ENCODE peak calls at places on chromosomes 7 and 10, in four cellular contexts. H is psoas muscle, X is mucosa of descending colon, J is right cardiac atrium. E is an unnamed sample.

GRCh38 chr10:132004052-132004451 is 22.3 kb upstream of the BNIP3 start:
- ATAC-seq in X (no peak), J (no peak), H (no peak), E (no peak)

GRCh38 chr7:108181073-108181985 is 51.2 kb upstream of the LAMB4 start:
- ATAC-seq in H (no peak), J (no peak), X (peak; percentile 66), E (peak; percentile 57)

GRCh38 chr7:93165447-93165846 is 17.3 kb upstream of the SAMD9L start:
- ATAC-seq in X (peak; percentile 23), J (no peak), H (no peak), E (no peak)

GRCh38 chr10:104323721-104324686 is 14.3 kb downstream of the ITPRIP start:
- ATAC-seq in J (no peak), X (peak; percentile 5), H (peak; percentile 9), E (no peak)

GRCh38 chr7:43119371-43120069 is 7.1 kb downstream of the HECW1 start:
- ATAC-seq in X (no peak), H (no peak), J (no peak), E (no peak)

GRCh38 chr7:47088329-47089067 is 493.4 kb downstream of the TNS3 start:
- ATAC-seq in X (peak; percentile 68), H (peak; percentile 91), J (peak; percentile 88), E (peak; percentile 66)

GRCh38 chr10:101223274-101224059 is 5.8 kb downstream of the LBX1 start:
- ATAC-seq in H (no peak), X (no peak), J (no peak), E (no peak)

GRCh38 chr7:130985361-130985760 is 251.4 kb upstream of the KLF14 start:
- ATAC-seq in H (peak; percentile 30), X (peak; percentile 61), J (no peak), E (no peak)

GRCh38 chr10:73655990-73656298 is at the start of gene SYNPO2L:
- ATAC-seq in J (peak; percentile 80), H (peak; percentile 88), X (no peak), E (no peak)

GRCh38 chr10:5758927-5759326 is 54.3 kb downstream of the GDI2 start:
- ATAC-seq in H (no peak), J (no peak), X (no peak), E (no peak)

GRCh38 chr7:69732203-69732602 is 133.9 kb downstream of the AUTS2 start:
- ATAC-seq in X (peak; percentile 97), H (no peak), J (no peak), E (peak; percentile 70)

GRCh38 chr7:75951506-75951905 is 36.6 kb downstream of the POR start:
- ATAC-seq in H (peak; percentile 86), J (peak; percentile 69), X (peak; percentile 47), E (peak; percentile 89)

GRCh38 chr10:9334270-9334669 is 1279.8 kb downstream of the GATA3 start:
- ATAC-seq in X (no peak), J (no peak), H (no peak), E (no peak)

GRCh38 chr7:98617051-98617959 is at the start of gene NPTX2:
- ATAC-seq in J (peak; percentile 75), X (peak; percentile 88), H (peak; percentile 78), E (peak; percentile 43)

GRCh38 chr10:61589547-61590243 is 73.0 kb upstream of the CABCOCO1 start:
- ATAC-seq in X (no peak), J (no peak), H (no peak), E (no peak)

GRCh38 chr7:4178887-4179286 is 503.2 kb upstream of the FOXK1 start:
- ATAC-seq in J (no peak), X (no peak), H (no peak), E (no peak)

GRCh38 chr10:14601872-14602725 is 172.6 kb downstream of the FAM107B start:
- ATAC-seq in H (no peak), X (peak; percentile 26), J (no peak), E (peak; percentile 75)

GRCh38 chr7:142298009-142298408 is 40.2 kb upstream of the PRSS58 start:
- ATAC-seq in J (no peak), H (no peak), X (peak; percentile 34), E (no peak)

GRCh38 chr10:59310324-59310914 is 51.9 kb downstream of the FAM13C start:
- ATAC-seq in X (no peak), H (no peak), J (peak; percentile 38), E (no peak)

GRCh38 chr7:85001493-85002345 is 185.1 kb downstream of the SEMA3D start:
- ATAC-seq in J (no peak), H (no peak), X (no peak), E (no peak)

GRCh38 chr10:68184546-68184945 is 47.4 kb downstream of the ATOH7 start:
- ATAC-seq in H (peak; percentile 21), X (no peak), J (peak; percentile 26), E (no peak)

GRCh38 chr7:149196705-149197171 is 1.4 kb downstream of the ZNF282 start:
- ATAC-seq in H (no peak), J (no peak), X (peak; percentile 1), E (peak; percentile 45)

GRCh38 chr7:6250364-6250833 is 22.0 kb downstream of the CYTH3 start:
- ATAC-seq in J (no peak), H (peak; percentile 66), X (peak; percentile 25), E (peak; percentile 99)

GRCh38 chr7:81234896-81235295 is 316.0 kb upstream of the SEMA3C start:
- ATAC-seq in J (peak; percentile 41), H (no peak), X (no peak), E (no peak)

GRCh38 chr10:30676319-30676718 is 46.8 kb upstream of the LYZL2 start:
- ATAC-seq in X (no peak), J (no peak), H (no peak), E (no peak)

GRCh38 chr7:77348371-77348813 is 67.8 kb downstream of the GSAP start:
- ATAC-seq in X (peak; percentile 38), J (peak; percentile 89), H (no peak), E (peak; percentile 74)

GRCh38 chr10:115095758-115096157 is 2.6 kb downstream of the ATRNL1 start:
- ATAC-seq in X (no peak), H (no peak), J (no peak), E (no peak)

GRCh38 chr7:156656598-156656997 is 16.0 kb downstream of the RNF32 start:
- ATAC-seq in J (no peak), H (no peak), X (no peak), E (no peak)

GRCh38 chr7:128826512-128826911 is 3.7 kb upstream of the FLNC start:
- ATAC-seq in X (no peak), H (no peak), J (no peak), E (no peak)

GRCh38 chr7:113207441-113207840 is 89.1 kb upstream of the SMIM30 start:
- ATAC-seq in J (no peak), H (no peak), X (no peak), E (no peak)

GRCh38 chr10:98006266-98006665 is 24.2 kb downstream of the CRTAC1 start:
- ATAC-seq in X (peak; percentile 80), H (no peak), J (no peak), E (no peak)

GRCh38 chr10:71627956-71628355 is 91.6 kb downstream of the C10orf105 start:
- ATAC-seq in J (no peak), X (no peak), H (no peak), E (no peak)

GRCh38 chr7:12809476-12809875 is 122.0 kb downstream of the ARL4A start:
- ATAC-seq in X (no peak), H (no peak), J (no peak), E (no peak)

GRCh38 chr10:110881247-110881646 is 9.5 kb downstream of the PDCD4 start:
- ATAC-seq in X (no peak), J (peak; percentile 75), H (no peak), E (no peak)

GRCh38 chr7:122517576-122517975 is 181.3 kb downstream of the RNF133 start:
- ATAC-seq in J (no peak), H (no peak), X (no peak), E (no peak)

GRCh38 chr7:129898502-129899160 is 54.1 kb downstream of the UBE2H start:
- ATAC-seq in H (peak; percentile 60), J (peak; percentile 49), X (no peak), E (no peak)

E was measured in esophagus mucosa.